ENCODE peak calls at places on chromosomes 6 and 20, in ten cellular contexts. J is breast epithelium, Y is adrenal gland, V is H1, O is lower leg skin, L is ovary, E is heart left ventricle, Z is prostate gland, T is transverse colon, A is GM12891. X is an unnamed sample.

GRCh38 chr6:154488802-154489437 is 21.6 kb downstream of the CNKSR3 start:
- DNase-seq in J (no peak), Y (no peak), V (no peak), O (no peak), L (no peak), E (no peak), Z (no peak), T (no peak), A (no peak), X (no peak)

GRCh38 chr6:22756365-22756764 is 187.0 kb downstream of the HDGFL1 start:
- DNase-seq in J (no peak), Y (no peak), V (no peak), O (no peak), L (no peak), E (no peak), Z (no peak), T (no peak), A (no peak), X (no peak)

GRCh38 chr20:50919567-50919966 is 11.7 kb downstream of the ADNP start:
- DNase-seq in J (no peak), Y (peak; percentile 83), V (no peak), O (no peak), L (peak; percentile 63), E (no peak), Z (peak; percentile 16), T (peak; percentile 35), A (no peak), X (peak; percentile 71)

GRCh38 chr6:143449731-143450452 is 603 bp downstream of the ADAT2 start:
- DNase-seq in J (no peak), Y (peak; percentile 16), V (peak; percentile 55), O (no peak), L (no peak), E (no peak), Z (peak; percentile 17), T (peak; percentile 23), A (no peak), X (no peak)

GRCh38 chr6:79143320-79143898 is 65.4 kb upstream of the PHIP start:
- DNase-seq in J (no peak), Y (no peak), V (no peak), O (no peak), L (no peak), E (no peak), Z (no peak), T (no peak), A (no peak), X (no peak)

GRCh38 chr6:45609141-45609638 is 231.5 kb upstream of the SUPT3H start:
- DNase-seq in J (no peak), Y (no peak), V (no peak), O (peak; percentile 87), L (no peak), E (no peak), Z (no peak), T (no peak), A (no peak), X (no peak)

GRCh38 chr20:37314099-37314498 is 24.6 kb downstream of the MANBAL start:
- DNase-seq in J (no peak), Y (no peak), V (no peak), O (peak; percentile 82), L (no peak), E (no peak), Z (no peak), T (no peak), A (no peak), X (no peak)

GRCh38 chr6:148225871-148226270 is 116.8 kb upstream of the SASH1 start:
- DNase-seq in J (no peak), Y (no peak), V (no peak), O (no peak), L (no peak), E (no peak), Z (no peak), T (no peak), A (no peak), X (no peak)

GRCh38 chr20:57409316-57409671 is 18.1 kb downstream of the RBM38 start:
- DNase-seq in J (no peak), Y (no peak), V (no peak), O (no peak), L (no peak), E (no peak), Z (no peak), T (no peak), A (no peak), X (no peak)

GRCh38 chr20:57408536-57409233 is 17.5 kb downstream of the RBM38 start:
- DNase-seq in J (no peak), Y (no peak), V (no peak), O (no peak), L (no peak), E (no peak), Z (no peak), T (no peak), A (no peak), X (no peak)

GRCh38 chr20:57410398-57411323 is 19.5 kb downstream of the RBM38 start:
- DNase-seq in J (no peak), Y (no peak), V (no peak), O (no peak), L (no peak), E (no peak), Z (no peak), T (no peak), A (no peak), X (no peak)

GRCh38 chr20:57408131-57408530 is 16.9 kb downstream of the RBM38 start:
- DNase-seq in J (no peak), Y (no peak), V (no peak), O (no peak), L (no peak), E (no peak), Z (no peak), T (no peak), A (no peak), X (no peak)

DNA sequence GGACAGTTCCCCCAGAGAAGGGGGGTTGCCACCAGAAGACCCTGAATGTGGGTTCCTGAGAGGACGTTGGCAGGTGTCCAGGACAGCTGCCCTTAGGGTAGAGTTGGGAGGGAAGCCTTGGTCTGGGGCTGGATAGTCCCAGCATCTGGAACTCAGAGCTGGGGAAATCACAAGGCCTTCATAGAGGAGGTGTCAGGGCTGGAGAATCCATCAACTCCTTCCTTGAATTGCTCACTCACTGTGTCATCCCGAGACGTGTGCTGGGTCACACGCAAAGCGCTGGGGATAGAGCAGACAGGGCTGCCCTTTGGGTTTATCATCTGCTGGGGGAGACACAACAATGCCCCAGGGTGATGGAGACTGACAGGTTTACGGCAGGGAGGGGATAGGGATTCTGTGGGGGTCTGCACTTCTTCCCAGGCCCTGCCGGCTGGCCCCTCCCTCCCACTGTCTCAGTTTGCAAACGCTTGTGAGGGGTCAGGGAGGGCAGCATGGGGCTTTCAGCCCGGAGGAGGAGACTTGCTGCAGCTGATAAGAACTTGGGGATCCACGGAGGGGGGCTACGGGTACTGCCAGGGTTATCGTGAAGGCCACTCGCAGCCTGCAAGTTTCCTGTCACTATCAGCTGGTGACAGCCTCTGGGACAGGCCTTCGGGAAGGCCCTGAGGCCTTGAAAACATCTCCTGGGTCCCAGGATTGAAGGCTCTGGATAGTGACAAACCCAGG is 18.6 kb downstream of the RBM38 start:
- DNase-seq in J (no peak), Y (peak; percentile 53), V (no peak), O (no peak), L (no peak), E (no peak), Z (no peak), T (no peak), A (no peak), X (no peak)
- TF ChIP-seq POLR2A in J (no peak), Y (no peak), V (no peak), O (no peak), L (no peak), E (no peak), Z (no peak), T (no peak), A (peak; percentile 20), X (no peak)

DNA sequence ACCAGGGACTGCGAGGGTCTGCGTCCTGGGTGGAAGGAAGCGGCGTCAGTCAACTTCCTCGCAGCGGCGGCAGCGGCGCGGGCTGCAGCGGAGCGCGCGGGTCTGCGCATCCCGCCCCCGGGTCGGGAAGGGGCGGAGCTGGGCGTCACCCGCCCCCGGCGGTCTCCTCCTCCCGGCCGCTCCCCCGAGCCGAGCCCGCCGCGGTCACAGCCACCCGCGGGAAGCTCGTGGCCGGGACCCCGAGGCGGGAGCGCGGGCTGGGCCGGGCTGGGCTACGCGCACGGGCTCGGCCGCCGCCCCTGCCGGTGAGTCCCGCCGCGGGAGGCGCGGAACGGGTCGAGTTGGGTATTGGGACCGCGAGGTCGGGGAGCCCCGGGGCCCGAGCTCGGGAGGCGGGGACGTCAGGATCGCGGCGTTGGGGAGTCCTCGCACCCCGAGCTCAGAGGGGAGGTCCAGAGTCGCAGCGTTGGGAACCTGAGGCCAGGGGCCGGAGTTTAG is at the start of gene PAQR8:
- DNase-seq in J (peak; percentile 56), Y (peak; percentile 73), V (peak; percentile 79), O (peak; percentile 93), L (peak; percentile 77), E (peak; percentile 85), Z (peak; percentile 48), T (peak; percentile 86), A (peak; percentile 94), X (peak; percentile 63)
- TF ChIP-seq POLR2A in J (no peak), Y (no peak), V (no peak), O (no peak), L (peak; percentile 80), E (no peak), Z (peak; percentile 59), T (no peak), A (no peak), X (peak; percentile 45)

DNA sequence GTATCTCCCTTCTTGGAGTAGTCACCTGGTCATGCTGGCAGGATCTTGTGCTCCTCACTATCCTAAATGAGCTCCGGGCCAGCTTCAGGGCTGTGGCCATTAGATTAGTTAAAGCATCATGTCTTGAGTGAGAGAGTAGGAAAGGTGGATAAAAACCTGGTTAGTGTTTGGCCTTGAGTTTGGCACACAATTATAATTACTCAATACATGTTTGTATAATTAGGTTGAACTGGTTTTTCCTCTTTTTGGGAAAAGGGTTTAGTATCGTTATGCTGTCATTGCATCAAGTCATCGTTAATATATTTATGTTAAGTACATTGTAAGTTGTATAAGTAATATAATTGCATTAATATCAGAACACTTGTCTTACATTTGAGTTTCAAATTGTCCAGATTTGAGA is 126.3 kb downstream of the CDKAL1 start:
- DNase-seq in J (no peak), Y (no peak), V (no peak), O (no peak), L (no peak), E (no peak), Z (no peak), T (no peak), A (no peak), X (no peak)
- TF ChIP-seq POLR2A in J (no peak), Y (no peak), V (no peak), O (no peak), L (no peak), E (no peak), Z (no peak), T (no peak), A (no peak), X (no peak)

GRCh38 chr20:4047614-4048013 is 32.3 kb upstream of the RNF24 start:
- DNase-seq in J (no peak), Y (no peak), V (no peak), O (no peak), L (no peak), E (no peak), Z (no peak), T (no peak), A (no peak), X (no peak)

GRCh38 chr20:4046311-4046924 is 31.1 kb upstream of the RNF24 start:
- DNase-seq in J (no peak), Y (no peak), V (no peak), O (no peak), L (no peak), E (no peak), Z (no peak), T (no peak), A (no peak), X (no peak)

GRCh38 chr20:4045082-4045481 is 29.7 kb upstream of the RNF24 start:
- DNase-seq in J (no peak), Y (no peak), V (no peak), O (no peak), L (no peak), E (no peak), Z (no peak), T (no peak), A (no peak), X (no peak)

GRCh38 chr20:4046926-4047325 is 31.6 kb upstream of the RNF24 start:
- DNase-seq in J (no peak), Y (no peak), V (no peak), O (no peak), L (no peak), E (no peak), Z (no peak), T (no peak), A (no peak), X (no peak)

GRCh38 chr20:4045741-4046140 is 30.4 kb upstream of the RNF24 start:
- DNase-seq in J (no peak), Y (no peak), V (no peak), O (no peak), L (no peak), E (no peak), Z (no peak), T (no peak), A (no peak), X (no peak)
- TF ChIP-seq POLR2A in J (no peak), Y (no peak), V (no peak), O (no peak), L (no peak), E (no peak), Z (no peak), T (no peak), A (no peak), X (no peak)

X was measured in uterus.